ENCODE peak calls at places on chromosomes 6 and 20, in ten cellular contexts. W is nephron progenitor cell; D is mesothelial cell of epicardium; T is AG04449; J is activated gamma-delta T cell treated with Interleukin-2 at 50 U/mL for 16 hours; Q is Right ventricle myocardium superior; H is skeletal muscle cell; E is substantia nigra; N is effector memory CD8-positive, alpha-beta T cell; M is neural crest cell. S is an unnamed sample.

GRCh38 chr20:6590891-6591679 is 176.4 kb upstream of the BMP2 start:
- DNase-seq in W (no peak), D (no peak), T (no peak), J (no peak), Q (no peak), H (peak), E (no peak), N (no peak), M (no peak), S (peak)

GRCh38 chr6:158149641-158150040 is 18.4 kb downstream of the SERAC1 start:
- DNase-seq in W (no peak), D (no peak), T (no peak), J (no peak), Q (no peak), H (peak), E (no peak), N (no peak), M (no peak), S (no peak)

GRCh38 chr6:22349528-22349927 is 52.7 kb upstream of the PRL start:
- DNase-seq in W (no peak), D (no peak), T (no peak), J (no peak), Q (no peak), H (no peak), E (no peak), N (no peak), M (no peak), S (no peak)

GRCh38 chr20:51217347-51218045 is 194.6 kb upstream of the KCNG1 start:
- DNase-seq in W (no peak), D (no peak), T (no peak), J (no peak), Q (no peak), H (no peak), E (no peak), N (no peak), M (no peak), S (no peak)

GRCh38 chr6:85323435-85324040 is 126.3 kb upstream of the NT5E start:
- DNase-seq in W (peak), D (peak), T (peak), J (peak), Q (peak), H (peak), E (peak), N (peak), M (peak), S (peak)

GRCh38 chr6:77786935-77787629 is 134.2 kb downstream of the MEI4 start:
- DNase-seq in W (no peak), D (no peak), T (no peak), J (no peak), Q (no peak), H (no peak), E (no peak), N (no peak), M (no peak), S (no peak)

GRCh38 chr6:14783594-14783993 is 462.3 kb upstream of the JARID2 start:
- DNase-seq in W (no peak), D (no peak), T (no peak), J (no peak), Q (no peak), H (no peak), E (no peak), N (no peak), M (no peak), S (no peak)

GRCh38 chr6:11710968-11711643 is 67.5 kb downstream of the ADTRP start:
- DNase-seq in W (no peak), D (no peak), T (no peak), J (no peak), Q (no peak), H (no peak), E (no peak), N (no peak), M (no peak), S (no peak)

S was measured in AG09309.